ENCODE peak calls at places on chromosome 1, in nine cellular contexts. V is CD4-positive, alpha-beta T cell; N is stimulated activated CD4-positive, alpha-beta T cell treated with anti-CD3 and anti-CD28 coated beads, Interleukin-12 subunit alpha, Interleukin-12 subunit beta, amount 100 ng/mL, for 48 hours; E is H9; L is GM12864; S is tibial nerve; T is stimulated activated CD8-positive, alpha-beta memory T cell treated with anti-CD3 and anti-CD28 coated beads, Interleukin-15, amount 100 ng/mL, for 24 hours; M is bronchial epithelial cell; Y is thoracic aorta. A is an unnamed sample.

GRCh38 chr1:81811757-81812371 is 11.1 kb downstream of the ADGRL2 start:
- DNase-seq in Y (no peak), M (peak; percentile 50), L (no peak), S (no peak), V (no peak), N (no peak), E (no peak), T (no peak), A (no peak)

GRCh38 chr1:53982034-53982761 is 35.8 kb downstream of the LDLRAD1 start:
- DNase-seq in E (peak; percentile 84), Y (no peak), L (no peak), T (no peak), M (no peak), N (no peak), V (no peak), S (peak; percentile 15), A (no peak)

GRCh38 chr1:19374926-19375325 is 62.8 kb downstream of the SLC66A1 start:
- DNase-seq in M (no peak), N (no peak), E (no peak), L (no peak), S (no peak), Y (no peak), T (no peak), V (no peak), A (no peak)

GRCh38 chr1:211332839-211333238 is 6.2 kb downstream of the TRAF5 start:
- DNase-seq in M (no peak), L (no peak), N (no peak), S (no peak), E (no peak), T (no peak), Y (no peak), V (no peak), A (no peak)

GRCh38 chr1:27591622-27592021 is 12.3 kb downstream of the AHDC1 start:
- DNase-seq in T (no peak), E (no peak), S (no peak), V (no peak), M (no peak), L (no peak), N (no peak), Y (no peak), A (no peak)

GRCh38 chr1:166616206-166616605 is 223.1 kb upstream of the POGK start:
- DNase-seq in T (no peak), E (no peak), L (no peak), V (no peak), N (no peak), S (no peak), Y (no peak), M (no peak), A (no peak)

GRCh38 chr1:1955651-1956094 is 36.6 kb upstream of the TMEM52 start:
- DNase-seq in V (no peak), S (no peak), M (no peak), N (no peak), E (no peak), L (no peak), Y (no peak), T (no peak), A (no peak)

GRCh38 chr1:206012086-206012859 is 9.1 kb upstream of the RAB7B start:
- DNase-seq in Y (no peak), V (peak; percentile 29), S (peak; percentile 70), T (no peak), L (peak; percentile 74), E (peak; percentile 65), M (no peak), N (no peak), A (peak; percentile 87)

A was measured in upper lobe of left lung.